ENCODE peak calls at places on chromosome 6, in eight cellular contexts. I, D, L, B, U, Q, N and H are unnamed samples.
A peak's percentile ranks its signal among the peaks of the same experiment; 100 is the strongest.

GRCh38 chr6:156107514-156108150 is 652.0 kb upstream of the NOX3 start:
- DNase-seq in I (no peak), D (no peak), L (no peak), B (no peak), U (peak; percentile 6), Q (no peak), N (no peak), H (no peak)

GRCh38 chr6:133407320-133408100 is 166.4 kb downstream of the EYA4 start:
- DNase-seq in I (no peak), D (no peak), L (no peak), B (no peak), U (no peak), Q (no peak), N (no peak), H (no peak)

GRCh38 chr6:142416179-142416578 is 114.4 kb downstream of the ADGRG6 start:
- DNase-seq in I (no peak), D (no peak), L (no peak), B (no peak), U (no peak), Q (no peak), N (peak; percentile 95), H (no peak)

GRCh38 chr6:71414486-71414885 is 125.9 kb downstream of the OGFRL1 start:
- DNase-seq in I (no peak), D (no peak), L (no peak), B (no peak), U (no peak), Q (no peak), N (no peak), H (no peak)

GRCh38 chr6:30703011-30703410 is 12.2 kb upstream of the NRM start:
- DNase-seq in I (no peak), D (no peak), L (peak; percentile 60), B (no peak), U (no peak), Q (no peak), N (no peak), H (no peak)

GRCh38 chr6:159973951-159974350 is 5.1 kb downstream of the IGF2R start:
- DNase-seq in I (no peak), D (peak; percentile 30), L (no peak), B (peak; percentile 23), U (no peak), Q (no peak), N (peak; percentile 66), H (no peak)

GRCh38 chr6:37673436-37673835 is 24.2 kb downstream of the MDGA1 start:
- DNase-seq in I (no peak), D (no peak), L (no peak), B (no peak), U (no peak), Q (no peak), N (no peak), H (no peak)

GRCh38 chr6:162681447-162681846 is 46.1 kb downstream of the PRKN start:
- DNase-seq in I (no peak), D (no peak), L (no peak), B (no peak), U (no peak), Q (no peak), N (no peak), H (no peak)

GRCh38 chr6:136646377-136646776 is 96.2 kb upstream of the MAP7 start:
- DNase-seq in I (no peak), D (no peak), L (no peak), B (peak; percentile 15), U (no peak), Q (no peak), N (peak; percentile 71), H (no peak)

GRCh38 chr6:101011165-101011564 is 130.0 kb upstream of the ASCC3 start:
- DNase-seq in I (no peak), D (no peak), L (no peak), B (no peak), U (no peak), Q (no peak), N (no peak), H (no peak)

GRCh38 chr6:30441171-30441570 is 48.1 kb upstream of the HLA-E start:
- DNase-seq in I (no peak), D (no peak), L (no peak), B (no peak), U (no peak), Q (no peak), N (no peak), H (no peak)

GRCh38 chr6:37347177-37348145 is 6.3 kb upstream of the RNF8 start:
- DNase-seq in I (no peak), D (no peak), L (no peak), B (no peak), U (no peak), Q (no peak), N (no peak), H (no peak)

GRCh38 chr6:112881027-112881426 is 533.9 kb downstream of the RFPL4B start:
- DNase-seq in I (no peak), D (no peak), L (no peak), B (no peak), U (no peak), Q (no peak), N (peak; percentile 47), H (no peak)

GRCh38 chr6:82040405-82041221 is 206.9 kb downstream of the IBTK start:
- DNase-seq in I (peak; percentile 43), D (peak; percentile 34), L (no peak), B (peak; percentile 67), U (peak; percentile 39), Q (no peak), N (peak; percentile 84), H (no peak)

GRCh38 chr6:157170535-157170934 is 152.8 kb downstream of the TMEM242 start:
- DNase-seq in I (no peak), D (no peak), L (no peak), B (no peak), U (no peak), Q (no peak), N (no peak), H (no peak)

GRCh38 chr6:150363733-150364132 is 5.1 kb upstream of the IYD start:
- DNase-seq in I (no peak), D (no peak), L (no peak), B (peak; percentile 10), U (no peak), Q (no peak), N (no peak), H (peak; percentile 40)

GRCh38 chr6:82022614-82023102 is 224.9 kb downstream of the IBTK start:
- DNase-seq in I (no peak), D (peak; percentile 58), L (no peak), B (peak; percentile 16), U (no peak), Q (no peak), N (peak; percentile 76), H (no peak)

GRCh38 chr6:28673800-28674671 is 148.4 kb downstream of the GPX5 start:
- DNase-seq in I (peak; percentile 72), D (peak; percentile 79), L (no peak), B (peak; percentile 51), U (peak; percentile 68), Q (no peak), N (peak; percentile 72), H (no peak)

GRCh38 chr6:131210469-131210868 is 75.2 kb downstream of the AKAP7 start:
- DNase-seq in I (no peak), D (no peak), L (no peak), B (no peak), U (no peak), Q (no peak), N (peak; percentile 24), H (no peak)

GRCh38 chr6:50849781-50850180 is 31.1 kb downstream of the TFAP2B start:
- DNase-seq in I (no peak), D (no peak), L (no peak), B (no peak), U (no peak), Q (no peak), N (no peak), H (no peak)

GRCh38 chr6:136609878-136610706 is 59.9 kb upstream of the MAP7 start:
- DNase-seq in I (no peak), D (peak; percentile 96), L (no peak), B (no peak), U (no peak), Q (peak; percentile 66), N (peak; percentile 99), H (no peak)

GRCh38 chr6:26578741-26579140 is 18.0 kb upstream of the ABT1 start:
- DNase-seq in I (no peak), D (no peak), L (no peak), B (no peak), U (no peak), Q (no peak), N (no peak), H (no peak)

GRCh38 chr6:99241905-99242534 is 107.5 kb downstream of the FAXC start:
- DNase-seq in I (peak; percentile 31), D (peak; percentile 40), L (no peak), B (peak; percentile 26), U (peak; percentile 23), Q (no peak), N (peak; percentile 18), H (no peak)
- TF ChIP-seq CTCF in I (peak; percentile 72), D (peak; percentile 44), L (peak; percentile 38), B (no peak), U (peak; percentile 52), Q (no peak), N (peak; percentile 29), H (peak; percentile 56)

DNA sequence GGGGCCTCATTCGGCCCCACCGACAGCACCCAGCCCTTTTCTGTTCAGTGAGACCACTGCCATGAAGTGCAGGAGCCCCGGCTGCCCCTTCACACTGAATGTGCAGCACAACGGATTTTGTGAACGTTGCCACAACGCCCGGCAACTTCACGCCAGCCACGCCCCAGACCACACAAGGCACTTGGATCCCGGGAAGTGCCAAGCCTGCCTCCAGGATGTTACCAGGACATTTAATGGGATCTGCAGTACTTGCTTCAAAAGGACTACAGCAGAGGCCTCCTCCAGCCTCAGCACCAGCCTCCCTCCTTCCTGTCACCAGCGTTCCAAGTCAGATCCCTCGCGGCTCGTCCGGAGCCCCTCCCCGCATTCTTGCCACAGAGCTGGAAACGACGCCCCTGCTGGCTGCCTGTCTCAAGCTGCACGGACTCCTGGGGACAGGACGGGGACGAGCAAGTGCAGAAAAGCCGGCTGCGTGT is 11.8 kb downstream of the TNFAIP3 start:
- DNase-seq in I (peak; percentile 62), D (no peak), L (no peak), B (peak; percentile 74), U (peak; percentile 82), Q (no peak), N (no peak), H (no peak)
- TF ChIP-seq CTCF in I (peak; percentile 50), D (no peak), L (peak; percentile 23), B (no peak), U (peak; percentile 43), Q (no peak), N (peak; percentile 36), H (peak; percentile 18)

GRCh38 chr6:84967965-84968364 is 203.6 kb upstream of the TBX18 start:
- DNase-seq in I (no peak), D (peak; percentile 10), L (no peak), B (no peak), U (no peak), Q (no peak), N (no peak), H (no peak)

DNA sequence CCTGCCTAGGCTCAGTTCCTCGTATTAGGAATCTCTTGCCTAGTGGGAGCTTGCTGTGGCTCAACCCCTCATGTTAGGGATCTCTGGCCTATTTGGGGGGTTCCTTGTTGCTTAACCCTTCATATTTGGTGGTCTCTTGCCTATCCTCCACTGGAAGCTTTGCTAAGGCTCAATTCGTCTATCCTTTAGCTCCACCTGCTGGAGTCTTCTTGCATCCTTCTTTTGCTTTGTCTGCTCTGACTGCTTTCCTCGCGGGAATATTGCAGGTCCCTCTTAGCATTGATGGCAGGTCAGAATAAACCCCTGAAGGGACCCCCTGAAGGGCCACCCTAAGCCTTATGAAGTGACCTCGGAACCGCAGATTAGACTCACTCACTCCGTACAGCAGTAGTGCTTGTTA is 203.0 kb upstream of the TBX18 start:
- DNase-seq in I (peak; percentile 42), D (peak; percentile 65), L (no peak), B (peak; percentile 31), U (peak; percentile 34), Q (no peak), N (peak; percentile 65), H (no peak)
- TF ChIP-seq CTCF in I (peak; percentile 65), D (peak; percentile 57), L (no peak), B (peak; percentile 66), U (peak; percentile 49), Q (peak; percentile 23), N (peak; percentile 71), H (peak; percentile 59)

GRCh38 chr6:74087898-74088297 is 391.9 kb downstream of the CD109 start:
- DNase-seq in I (no peak), D (no peak), L (no peak), B (no peak), U (no peak), Q (no peak), N (peak; percentile 44), H (no peak)
- TF ChIP-seq CTCF in I (peak; percentile 32), D (peak; percentile 24), L (no peak), B (peak; percentile 31), U (no peak), Q (no peak), N (no peak), H (peak; percentile 63)